ENCODE peak calls at places on chromosomes 6 and 20, in four cellular contexts. T is IMR-90, V is mesenchymal stem cell, W is H1. N is an unnamed sample.

GRCh38 chr6:42417641-42418112 is 34.0 kb downstream of the TRERF1 start:
- DNase-seq in T (no peak), V (no peak), W (no peak), N (no peak)

GRCh38 chr6:100721256-100721655 is 159.9 kb downstream of the ASCC3 start:
- DNase-seq in T (peak; percentile 9), V (no peak), W (no peak), N (no peak)

GRCh38 chr6:170584954-170585498 is 589 bp upstream of the PDCD2 start:
- DNase-seq in T (no peak), V (no peak), W (peak; percentile 25), N (peak; percentile 69)

GRCh38 chr6:35342258-35343091 is at the start of gene PPARD:
- DNase-seq in T (peak; percentile 92), V (peak; percentile 94), W (peak; percentile 82), N (peak; percentile 97)

GRCh38 chr6:12291785-12292604 is 1.8 kb downstream of the EDN1 start:
- DNase-seq in T (peak; percentile 33), V (peak; percentile 60), W (no peak), N (peak; percentile 76)

GRCh38 chr20:6829510-6830116 is 62.1 kb downstream of the BMP2 start:
- DNase-seq in T (peak; percentile 1), V (no peak), W (no peak), N (peak; percentile 64)

GRCh38 chr6:113855500-113856010 is 1.6 kb upstream of the MARCKS start:
- DNase-seq in T (peak; percentile 55), V (peak; percentile 67), W (no peak), N (no peak)

GRCh38 chr6:128491041-128491642 is 29.3 kb downstream of the PTPRK start:
- DNase-seq in T (no peak), V (no peak), W (no peak), N (peak; percentile 76)

GRCh38 chr20:46634528-46634927 is 16.7 kb downstream of the SLC13A3 start:
- DNase-seq in T (no peak), V (no peak), W (no peak), N (no peak)

GRCh38 chr6:24743944-24744335 is 25.0 kb upstream of the C6orf62 start:
- DNase-seq in T (no peak), V (no peak), W (no peak), N (no peak)

GRCh38 chr20:5843054-5843731 is 93.0 kb downstream of the SHLD1 start:
- DNase-seq in T (no peak), V (no peak), W (no peak), N (no peak)

GRCh38 chr6:98808522-98809210 is 25.7 kb upstream of the POU3F2 start:
- DNase-seq in T (no peak), V (no peak), W (no peak), N (no peak)

GRCh38 chr6:130457605-130458004 is 91.8 kb downstream of the TMEM200A start:
- DNase-seq in T (no peak), V (no peak), W (no peak), N (peak; percentile 30)

GRCh38 chr6:39924283-39924682 is 10.0 kb downstream of the MOCS1 start:
- DNase-seq in T (no peak), V (no peak), W (no peak), N (no peak)

GRCh38 chr6:45618259-45618658 is 240.5 kb upstream of the SUPT3H start:
- DNase-seq in T (no peak), V (no peak), W (no peak), N (no peak)

GRCh38 chr6:117270121-117270959 is 5.0 kb downstream of the VGLL2 start:
- DNase-seq in T (no peak), V (peak; percentile 12), W (no peak), N (peak; percentile 71)

GRCh38 chr20:2108987-2109386 is 7.4 kb downstream of the STK35 start:
- DNase-seq in T (peak; percentile 80), V (peak; percentile 79), W (no peak), N (peak; percentile 69)

GRCh38 chr6:157229733-157230132 is 93.6 kb downstream of the TMEM242 start:
- DNase-seq in T (no peak), V (no peak), W (no peak), N (no peak)

GRCh38 chr20:21352703-21353102 is 44.6 kb downstream of the NKX2-4 start:
- DNase-seq in T (peak; percentile 78), V (peak; percentile 54), W (no peak), N (no peak)

GRCh38 chr6:26514984-26515383 is 14.9 kb downstream of the BTN1A1 start:
- DNase-seq in T (peak; percentile 73), V (peak; percentile 36), W (no peak), N (no peak)

GRCh38 chr6:34644716-34645115 is 51.9 kb downstream of the ILRUN start:
- DNase-seq in T (no peak), V (no peak), W (no peak), N (no peak)

GRCh38 chr6:15425947-15426346 is 180.1 kb downstream of the JARID2 start:
- DNase-seq in T (no peak), V (no peak), W (no peak), N (no peak)

GRCh38 chr6:133410628-133411027 is 169.5 kb downstream of the EYA4 start:
- DNase-seq in T (no peak), V (peak; percentile 8), W (no peak), N (peak; percentile 95)

GRCh38 chr6:14117158-14118090 is at the start of gene CD83:
- DNase-seq in T (peak; percentile 45), V (peak; percentile 75), W (no peak), N (peak; percentile 79)

GRCh38 chr6:3389390-3390167 is 67.3 kb downstream of the SLC22A23 start:
- DNase-seq in T (peak; percentile 16), V (no peak), W (no peak), N (no peak)

GRCh38 chr6:159701413-159701999 is 8.5 kb upstream of the SOD2 start:
- DNase-seq in T (peak; percentile 97), V (peak; percentile 96), W (no peak), N (no peak)

GRCh38 chr20:25601659-25602058 is 16.3 kb upstream of the NINL start:
- DNase-seq in T (no peak), V (no peak), W (no peak), N (no peak)

GRCh38 chr6:80163754-80164187 is 57.3 kb downstream of the BCKDHB start:
- DNase-seq in T (peak; percentile 87), V (peak; percentile 80), W (no peak), N (peak; percentile 79)

GRCh38 chr20:47360489-47361267 is 4.2 kb upstream of the ZMYND8 start:
- DNase-seq in T (peak; percentile 98), V (peak; percentile 86), W (no peak), N (peak; percentile 91)

GRCh38 chr20:2114990-2115681 is 13.5 kb downstream of the STK35 start:
- DNase-seq in T (peak; percentile 72), V (peak; percentile 74), W (no peak), N (no peak)

GRCh38 chr6:136968831-136969230 is 46.7 kb downstream of the SLC35D3 start:
- DNase-seq in T (no peak), V (no peak), W (no peak), N (no peak)

GRCh38 chr6:46816626-46817025 is 23.4 kb downstream of the MEP1A start:
- DNase-seq in T (no peak), V (no peak), W (no peak), N (no peak)

GRCh38 chr6:167965602-167966539 is 31.6 kb upstream of the KIF25 start:
- DNase-seq in T (no peak), V (no peak), W (no peak), N (no peak)

GRCh38 chr6:33312361-33313104 is 1.3 kb downstream of the TAPBP start:
- DNase-seq in T (peak; percentile 64), V (peak; percentile 84), W (no peak), N (peak; percentile 95)

GRCh38 chr6:118621799-118622470 is 29.5 kb downstream of the CEP85L start:
- DNase-seq in T (peak; percentile 11), V (no peak), W (no peak), N (no peak)

GRCh38 chr6:157410088-157410487 is 29.1 kb downstream of the ZDHHC14 start:
- DNase-seq in T (peak; percentile 13), V (no peak), W (no peak), N (no peak)

GRCh38 chr6:109024784-109025183 is 69.9 kb downstream of the SESN1 start:
- DNase-seq in T (peak; percentile 2), V (peak; percentile 32), W (no peak), N (peak; percentile 51)

DNA sequence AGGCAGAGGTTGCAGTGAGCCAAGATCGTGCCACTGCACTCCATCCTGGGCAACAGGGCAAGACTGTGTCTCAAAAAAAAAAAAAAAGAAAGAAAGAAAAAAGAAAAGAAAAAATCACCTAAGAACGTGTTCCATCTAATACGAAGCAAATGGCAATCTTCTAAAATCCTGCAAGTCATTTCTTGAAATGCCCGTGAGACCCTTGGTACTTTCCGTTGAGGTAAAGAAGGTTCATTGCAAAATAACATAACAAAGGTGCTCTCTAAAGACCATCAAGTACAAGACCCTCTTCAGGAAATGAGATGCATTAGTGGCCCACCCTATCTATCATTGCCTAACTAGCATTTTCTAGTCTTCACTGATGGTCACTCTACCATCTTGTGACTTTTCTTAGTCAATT is 14.1 kb downstream of the MBOAT1 start:
- DNase-seq in T (no peak), V (no peak), W (no peak), N (no peak)
- H3K4me3 ChIP-seq in T (no peak overlapping the region), V (no peak overlapping the region), W (no peak overlapping the region), N (no peak overlapping the region)

GRCh38 chr6:37653229-37653628 is 44.5 kb downstream of the MDGA1 start:
- DNase-seq in T (no peak), V (no peak), W (no peak), N (no peak)
- H2BK5ac ChIP-seq in T (no peak overlapping the region), V (no peak overlapping the region), W (no peak overlapping the region), N (no peak overlapping the region)

GRCh38 chr20:57711826-57712225 is 2.0 kb upstream of the PMEPA1 start:
- DNase-seq in T (no peak), V (no peak), W (no peak), N (peak; percentile 86)
- H3K27me3 ChIP-seq in T (no peaks in the 10 kb centered on the region), V (no peaks in the 10 kb centered on the region), W (peaks cover 18% of the 10 kb centered on the region), N (no peaks in the 10 kb centered on the region)

GRCh38 chr6:32226434-32226833 is 2.6 kb upstream of the NOTCH4 start:
- DNase-seq in T (no peak), V (no peak), W (no peak), N (no peak)

GRCh38 chr6:32224696-32225095 is 829 bp upstream of the NOTCH4 start:
- DNase-seq in T (no peak), V (no peak), W (no peak), N (no peak)

GRCh38 chr6:32223258-32224235 is at the start of gene NOTCH4:
- DNase-seq in T (no peak), V (no peak), W (no peak), N (no peak)

GRCh38 chr6:32220021-32220420 is 3.8 kb downstream of the NOTCH4 start:
- DNase-seq in T (no peak), V (no peak), W (no peak), N (no peak)

GRCh38 chr6:32222333-32223230 is 1.3 kb downstream of the NOTCH4 start:
- DNase-seq in T (no peak), V (no peak), W (no peak), N (no peak)
- H3K4me3 ChIP-seq in T (no peak overlapping the region), V (no peak overlapping the region), W (no peak overlapping the region), N (no peak overlapping the region)

GRCh38 chr6:107061125-107062020 is 33.4 kb downstream of the MTRES1 start:
- DNase-seq in T (peak; percentile 29), V (peak; percentile 20), W (peak; percentile 53), N (peak; percentile 97)
- H2BK5ac ChIP-seq in T (no peak overlapping the region), V (no peak overlapping the region), W (peak overlapping the region; percentile 68), N (peak overlapping the region; percentile 99)

DNA sequence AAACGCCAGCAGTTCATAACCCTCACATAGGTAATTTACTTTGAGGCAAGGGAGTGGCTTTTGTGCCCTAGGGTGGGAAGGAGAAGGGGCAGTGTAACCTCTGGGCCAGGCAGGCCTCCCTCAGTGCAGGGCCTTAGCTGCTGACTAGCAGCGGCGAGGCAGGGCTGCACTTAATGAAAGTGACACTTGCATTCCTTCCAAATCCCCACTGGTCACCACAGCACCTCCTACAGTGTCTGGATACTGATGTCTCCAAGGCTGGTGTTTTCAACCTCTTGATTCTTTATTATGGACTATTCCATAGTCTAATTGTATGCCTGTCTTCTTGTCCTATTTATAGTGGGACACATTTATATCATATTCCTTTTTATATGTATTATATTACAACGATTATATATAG is 152.7 kb downstream of the LY86 start:
- DNase-seq in T (no peak), V (no peak), W (no peak), N (peak; percentile 80)
- H3K27me3 ChIP-seq in T (peaks cover 4% of the 10 kb centered on the region), V (no peaks in the 10 kb centered on the region), W (no peaks in the 10 kb centered on the region), N (no peaks in the 10 kb centered on the region)

N was measured in mesendoderm.